ENCODE peak calls at places on chromosome 11, in four cellular contexts. E, W, L and A are unnamed samples.

GRCh38 chr11:123527526-123527925 is 97.5 kb downstream of the GRAMD1B start:
- DNase-seq in E (no peak), W (no peak), L (no peak), A (no peak)

GRCh38 chr11:17014774-17015638 is 792 bp upstream of the PLEKHA7 start:
- DNase-seq in E (no peak), W (no peak), L (no peak), A (no peak)

GRCh38 chr11:12075822-12076821 is 34.3 kb upstream of the MICAL2 start:
- DNase-seq in E (no peak), W (no peak), L (no peak), A (peak; percentile 100)

GRCh38 chr11:41113160-41113559 is 346.3 kb downstream of the LRRC4C start:
- DNase-seq in E (no peak), W (no peak), L (no peak), A (no peak)

GRCh38 chr11:29310706-29311342 is 706.0 kb downstream of the KCNA4 start:
- DNase-seq in E (no peak), W (no peak), L (no peak), A (no peak)

GRCh38 chr11:62702241-62702640 is 5.0 kb downstream of the BSCL2 start:
- DNase-seq in E (peak; percentile 47), W (no peak), L (no peak), A (no peak)

GRCh38 chr11:95993438-95994339 is 69.8 kb upstream of the MTMR2 start:
- DNase-seq in E (no peak), W (no peak), L (no peak), A (no peak)

GRCh38 chr11:76237041-76237649 is 30.8 kb upstream of the WNT11 start:
- DNase-seq in E (no peak), W (no peak), L (no peak), A (peak; percentile 14)

GRCh38 chr11:27933992-27934829 is 173.7 kb downstream of the KIF18A start:
- DNase-seq in E (no peak), W (no peak), L (no peak), A (peak; percentile 100)

GRCh38 chr11:110921742-110922200 is 209.5 kb upstream of the ARHGAP20 start:
- DNase-seq in E (no peak), W (peak; percentile 37), L (peak; percentile 49), A (peak; percentile 24)

GRCh38 chr11:39990413-39990812 is 1469.0 kb downstream of the LRRC4C start:
- DNase-seq in E (no peak), W (no peak), L (no peak), A (no peak)

GRCh38 chr11:19800714-19801519 is 88.3 kb downstream of the NAV2 start:
- DNase-seq in E (no peak), W (no peak), L (no peak), A (peak; percentile 51)

GRCh38 chr11:73965076-73965763 is 14.4 kb downstream of the DNAJB13 start:
- DNase-seq in E (peak; percentile 54), W (no peak), L (no peak), A (peak; percentile 50)

GRCh38 chr11:111376453-111376871 is 2.6 kb downstream of the POU2AF1 start:
- DNase-seq in E (no peak), W (no peak), L (no peak), A (no peak)

GRCh38 chr11:62444271-62444833 is 25.5 kb downstream of the SCGB1A1 start:
- DNase-seq in E (peak; percentile 83), W (peak; percentile 77), L (no peak), A (peak; percentile 80)

GRCh38 chr11:19316434-19316833 is 75.7 kb upstream of the E2F8 start:
- DNase-seq in E (no peak), W (no peak), L (no peak), A (peak; percentile 48)

GRCh38 chr11:116231540-116231939 is 541.2 kb downstream of the BUD13 start:
- DNase-seq in E (no peak), W (no peak), L (no peak), A (no peak)

GRCh38 chr11:48007677-48008076 is 27.3 kb downstream of the PTPRJ start:
- DNase-seq in E (no peak), W (no peak), L (no peak), A (no peak)

GRCh38 chr11:69209936-69210659 is 54.4 kb downstream of the SMIM38 start:
- DNase-seq in E (peak; percentile 55), W (no peak), L (no peak), A (no peak)

DNA sequence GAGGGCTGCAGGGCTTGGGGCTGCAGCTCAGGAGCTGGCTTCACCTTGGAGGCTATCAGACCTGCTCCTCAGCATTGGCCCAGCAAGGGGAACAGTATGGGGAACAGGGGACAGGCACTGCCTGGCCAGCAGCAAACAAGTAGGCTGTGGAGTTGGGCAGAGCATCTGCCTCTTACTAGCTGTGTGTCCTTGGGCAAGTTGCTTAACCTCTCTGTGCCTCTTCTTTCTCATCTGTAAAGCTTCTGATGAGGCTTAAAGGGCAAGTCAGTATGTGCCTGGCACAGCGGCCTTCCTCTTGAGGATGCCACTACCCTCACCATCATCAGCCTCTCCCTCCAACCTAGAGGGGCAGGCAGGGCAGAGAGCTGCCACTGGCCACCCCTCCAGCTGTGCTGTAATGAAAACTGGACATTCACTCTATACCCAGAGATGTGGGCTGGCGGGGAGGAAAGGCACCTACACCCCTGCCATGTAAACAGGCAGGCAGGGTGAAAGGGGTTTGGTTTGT is 7.5 kb upstream of the CDKN1C start:
- DNase-seq in E (no peak), W (no peak), L (peak; percentile 36), A (no peak)
- TF ChIP-seq CTCF in E (peak; percentile 22), W (no peak), L (no peak), A (no peak)

GRCh38 chr11:108551653-108552462 is 41.7 kb downstream of the EXPH5 start:
- DNase-seq in E (no peak), W (no peak), L (no peak), A (peak; percentile 59)
- H3K4me3 ChIP-seq in E (no peak overlapping the region), W (no peak overlapping the region), L (no peak overlapping the region), A (peak overlapping the region; percentile 1)

GRCh38 chr11:133706925-133707794 is 138.2 kb downstream of the SPATA19 start:
- DNase-seq in E (no peak), W (no peak), L (no peak), A (no peak)

GRCh38 chr11:133710681-133711240 is 134.6 kb downstream of the SPATA19 start:
- DNase-seq in E (no peak), W (no peak), L (no peak), A (no peak)

GRCh38 chr11:133710241-133710640 is 135.1 kb downstream of the SPATA19 start:
- DNase-seq in E (no peak), W (no peak), L (no peak), A (no peak)

GRCh38 chr11:133708547-133709051 is 136.7 kb downstream of the SPATA19 start:
- DNase-seq in E (no peak), W (no peak), L (no peak), A (no peak)

DNA sequence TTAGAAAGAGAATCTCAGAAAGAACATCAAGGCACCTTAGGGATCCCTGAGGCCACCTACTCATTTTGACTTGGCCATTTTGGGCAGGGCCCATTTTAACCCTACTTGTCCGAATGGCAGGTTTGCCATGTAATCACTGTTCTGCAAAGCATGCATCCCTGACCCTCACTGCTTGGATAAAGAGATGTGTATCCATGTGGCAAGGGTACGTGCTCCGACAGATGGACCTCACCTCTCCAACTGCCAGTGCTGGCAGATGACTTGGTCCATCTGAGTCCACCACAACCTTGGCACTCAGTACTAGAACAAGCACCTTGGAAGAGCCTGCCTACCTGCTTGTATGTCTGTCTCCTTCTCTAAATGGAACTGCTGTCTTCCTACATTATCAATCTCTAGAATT is 139.4 kb downstream of the SPATA19 start:
- DNase-seq in E (no peak), W (no peak), L (no peak), A (no peak)
- TF ChIP-seq CTCF in E (no peak), W (no peak), L (no peak), A (no peak)

DNA sequence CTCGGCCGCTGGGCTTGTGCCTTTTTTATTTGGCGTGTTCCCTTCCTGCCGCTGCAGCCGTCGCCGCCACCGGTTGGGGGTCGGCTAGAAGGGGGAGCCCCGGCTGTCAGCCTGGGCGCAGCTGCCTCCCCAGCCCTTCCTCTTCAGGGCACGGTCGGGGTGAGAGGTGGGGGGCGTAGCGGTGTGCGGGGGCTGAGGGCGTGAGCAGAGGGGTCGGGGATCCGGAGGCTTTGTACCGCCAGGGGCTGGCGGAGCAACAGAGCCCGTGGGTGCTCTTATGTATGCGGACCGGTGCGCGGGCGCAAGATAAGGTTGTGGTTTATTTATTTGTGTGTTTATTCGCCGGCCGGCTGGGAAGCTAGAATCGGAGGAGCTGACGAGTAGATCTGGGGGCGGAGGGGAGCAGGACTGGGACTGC is 482 bp downstream of the ZBTB16 start:
- DNase-seq in E (no peak), W (no peak), L (peak; percentile 85), A (no peak)
- H3K4me3 ChIP-seq in E (peak overlapping the region; percentile 95), W (peak overlapping the region; percentile 99), L (peak overlapping the region; percentile 96), A (peak overlapping the region; percentile 63)

DNA sequence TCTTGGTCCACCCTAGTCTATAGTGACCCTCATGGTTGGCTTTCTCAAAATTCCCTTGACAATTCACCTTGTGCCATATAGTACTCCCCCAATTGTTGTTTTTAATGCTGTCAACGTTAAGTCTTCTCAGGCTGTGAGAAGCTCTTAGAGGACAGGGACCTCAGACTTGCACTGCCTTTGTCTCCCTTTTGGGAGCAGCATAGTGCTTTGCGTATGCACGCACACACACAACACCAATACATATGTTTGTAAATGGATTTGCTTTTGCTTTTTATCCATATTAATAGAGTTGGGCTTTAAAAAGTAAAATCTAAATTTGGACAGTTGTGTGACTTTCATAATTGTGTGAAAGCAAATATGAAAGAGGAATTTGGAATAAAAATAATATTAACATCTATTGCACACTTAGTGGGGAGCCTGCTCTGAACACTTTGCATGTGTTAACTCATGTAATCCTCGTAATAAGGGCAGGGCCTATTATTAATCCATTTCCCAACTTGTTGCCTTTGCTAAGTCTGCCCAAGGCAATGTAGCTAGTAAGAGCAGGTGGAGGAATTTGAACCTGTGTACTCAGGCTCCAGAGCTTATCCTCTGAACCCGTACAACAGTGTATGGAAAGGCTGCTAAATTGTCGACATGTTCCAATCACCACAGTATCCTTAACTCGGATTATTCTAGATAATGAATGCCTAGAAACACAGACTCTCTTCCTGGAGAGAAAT is 257.7 kb upstream of the NARS2 start:
- DNase-seq in E (no peak), W (no peak), L (no peak), A (no peak)
- TF ChIP-seq CTCF in E (no peak), W (no peak), L (no peak), A (peak; percentile 22)

DNA sequence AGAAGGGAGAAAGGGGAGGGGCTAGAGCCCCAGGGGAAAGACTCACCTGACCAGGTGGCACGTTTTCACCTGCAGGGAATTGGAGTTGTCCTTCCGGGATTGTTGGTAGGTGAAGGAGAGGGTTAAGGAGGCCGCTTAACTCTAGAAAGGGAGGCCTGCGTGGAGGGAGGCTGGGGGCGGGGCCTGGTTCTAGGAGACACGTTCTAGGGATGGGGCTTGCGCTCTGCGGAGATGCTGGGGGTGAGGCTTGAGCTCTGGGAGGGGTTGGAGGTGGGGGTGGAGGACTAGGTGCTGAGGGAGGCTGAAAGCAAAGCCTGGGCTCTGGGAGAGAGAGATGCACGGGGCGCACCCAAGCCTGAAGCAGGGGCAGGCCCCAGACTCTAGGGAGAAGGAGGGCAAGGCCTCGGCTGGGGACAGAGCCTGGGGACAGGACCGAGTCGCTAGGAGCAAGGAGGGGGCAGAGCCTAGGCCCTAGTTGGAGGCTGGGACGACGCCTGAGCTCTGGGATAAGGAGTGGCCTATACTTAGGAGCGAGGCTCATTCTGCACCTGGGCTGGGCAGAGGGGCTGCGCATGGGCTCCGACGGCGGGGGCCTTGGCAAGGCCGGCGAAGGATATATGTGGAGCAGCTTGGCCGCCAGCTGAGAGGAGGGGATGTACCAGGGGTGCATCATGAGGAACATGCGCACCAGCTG is 2.4 kb downstream of the RASGRP2 start:
- DNase-seq in E (no peak), W (no peak), L (no peak), A (no peak)
- H3K4me3 ChIP-seq in E (peak overlapping the region; percentile 60), W (peak overlapping the region; percentile 44), L (no peak overlapping the region), A (no peak overlapping the region)

GRCh38 chr11:32231909-32232493 is 141.1 kb downstream of the RCN1 start:
- DNase-seq in E (no peak), W (no peak), L (no peak), A (peak; percentile 30)
- TF ChIP-seq CTCF in E (peak; percentile 42), W (no peak), L (no peak), A (peak; percentile 81)

GRCh38 chr11:64801591-64802369 is 1.2 kb downstream of the MAP4K2 start:
- DNase-seq in E (no peak), W (peak; percentile 40), L (peak; percentile 77), A (no peak)
- H3K4me3 ChIP-seq in E (peak overlapping the region; percentile 57), W (no peak overlapping the region), L (no peak overlapping the region), A (peak overlapping the region; percentile 58)